ENCODE peak calls at places on chromosomes 11 and 22, in four cellular contexts. One of them, this sample, is unnamed. For H3K36me3, the result is how much of the 10 kb centered on the place peaks cover.

GRCh38 chr22:22895776-22896445 is 8.3 kb downstream of the IGLL5 start:
- DNase-seq in fibroblast of lung: no peak
- DNase-seq in ovary: no peak
- DNase-seq in SK-N-SH: no peak
- DNase-seq in this sample: no peak

GRCh38 chr22:48695251-48695650 is 1132.4 kb downstream of the BRD1 start:
- DNase-seq in fibroblast of lung: peak
- DNase-seq in ovary: no peak
- DNase-seq in SK-N-SH: no peak
- DNase-seq in this sample: no peak

GRCh38 chr11:58330861-58331260 is 28.0 kb downstream of the OR5B17 start:
- DNase-seq in fibroblast of lung: peak
- DNase-seq in ovary: no peak
- DNase-seq in SK-N-SH: no peak
- DNase-seq in this sample: peak

GRCh38 chr11:93288079-93288478 is 42.5 kb upstream of the DEUP1 start:
- DNase-seq in fibroblast of lung: no peak
- DNase-seq in ovary: no peak
- DNase-seq in SK-N-SH: no peak
- DNase-seq in this sample: no peak

GRCh38 chr11:13111813-13112130 is 102.7 kb downstream of the RASSF10 start:
- DNase-seq in fibroblast of lung: no peak
- DNase-seq in ovary: no peak
- DNase-seq in SK-N-SH: no peak
- DNase-seq in this sample: no peak

GRCh38 chr11:134626032-134626431 is 214.0 kb upstream of the B3GAT1 start:
- DNase-seq in fibroblast of lung: no peak
- DNase-seq in ovary: no peak
- DNase-seq in SK-N-SH: no peak
- DNase-seq in this sample: no peak

GRCh38 chr22:44003776-44004460 is 20.2 kb upstream of the PARVB start:
- DNase-seq in fibroblast of lung: no peak
- DNase-seq in ovary: no peak
- DNase-seq in SK-N-SH: no peak
- DNase-seq in this sample: no peak

GRCh38 chr11:100681064-100681502 is 6.0 kb upstream of the ARHGAP42 start:
- DNase-seq in fibroblast of lung: peak
- DNase-seq in ovary: no peak
- DNase-seq in SK-N-SH: no peak
- DNase-seq in this sample: peak

GRCh38 chr22:24496234-24496633 is 1.1 kb downstream of the UPB1 start:
- DNase-seq in fibroblast of lung: no peak
- DNase-seq in ovary: no peak
- DNase-seq in SK-N-SH: no peak
- DNase-seq in this sample: no peak

GRCh38 chr11:120925944-120926343 is 98.0 kb upstream of the TBCEL start:
- DNase-seq in fibroblast of lung: no peak
- DNase-seq in ovary: no peak
- DNase-seq in SK-N-SH: no peak
- DNase-seq in this sample: no peak

GRCh38 chr11:104772806-104773241 is 125.4 kb downstream of the CASP12 start:
- DNase-seq in fibroblast of lung: peak
- DNase-seq in ovary: no peak
- DNase-seq in SK-N-SH: peak
- DNase-seq in this sample: peak

GRCh38 chr22:23385301-23386244 is 194.5 kb downstream of the IGLL1 start:
- DNase-seq in fibroblast of lung: peak
- DNase-seq in ovary: peak
- DNase-seq in SK-N-SH: peak
- DNase-seq in this sample: peak

GRCh38 chr22:23272834-23273233 is 92.5 kb downstream of the BCR start:
- DNase-seq in fibroblast of lung: no peak
- DNase-seq in ovary: no peak
- DNase-seq in SK-N-SH: no peak
- DNase-seq in this sample: no peak

GRCh38 chr22:42623301-42623751 is 8.6 kb upstream of the POLDIP3 start:
- DNase-seq in fibroblast of lung: no peak
- DNase-seq in ovary: no peak
- DNase-seq in SK-N-SH: no peak
- DNase-seq in this sample: no peak

GRCh38 chr11:42311944-42312343 is 852.5 kb upstream of the LRRC4C start:
- DNase-seq in fibroblast of lung: no peak
- DNase-seq in ovary: no peak
- DNase-seq in SK-N-SH: no peak
- DNase-seq in this sample: no peak

GRCh38 chr22:42364641-42365336 is 67.4 kb downstream of the NFAM1 start:
- DNase-seq in fibroblast of lung: peak
- DNase-seq in ovary: no peak
- DNase-seq in SK-N-SH: peak
- DNase-seq in this sample: peak

GRCh38 chr11:116698080-116698479 is 74.7 kb downstream of the BUD13 start:
- DNase-seq in fibroblast of lung: no peak
- DNase-seq in ovary: no peak
- DNase-seq in SK-N-SH: no peak
- DNase-seq in this sample: no peak

GRCh38 chr22:29816980-29817379 is 21.1 kb downstream of the ASCC2 start:
- DNase-seq in fibroblast of lung: no peak
- DNase-seq in ovary: no peak
- DNase-seq in SK-N-SH: no peak
- DNase-seq in this sample: no peak

GRCh38 chr11:62548545-62549335 is 2.1 kb upstream of the AHNAK start:
- DNase-seq in fibroblast of lung: peak
- DNase-seq in ovary: no peak
- DNase-seq in SK-N-SH: no peak
- DNase-seq in this sample: no peak
- H3K27ac ChIP-seq in fibroblast of lung: no peak
- H3K27ac ChIP-seq in ovary: peak
- H3K27ac ChIP-seq in SK-N-SH: no peak
- H3K27ac ChIP-seq in this sample: no peak

GRCh38 chr11:117908261-117908895 is 20.8 kb downstream of the TMPRSS13 start:
- DNase-seq in fibroblast of lung: no peak
- DNase-seq in ovary: no peak
- DNase-seq in SK-N-SH: peak
- DNase-seq in this sample: no peak

GRCh38 chr11:117908959-117909610 is 20.1 kb downstream of the TMPRSS13 start:
- DNase-seq in fibroblast of lung: no peak
- DNase-seq in ovary: no peak
- DNase-seq in SK-N-SH: peak
- DNase-seq in this sample: no peak

GRCh38 chr11:117907276-117908110 is 21.7 kb downstream of the TMPRSS13 start:
- DNase-seq in fibroblast of lung: peak
- DNase-seq in ovary: peak
- DNase-seq in SK-N-SH: peak
- DNase-seq in this sample: peak

GRCh38 chr11:117905524-117905923 is 23.7 kb downstream of the TMPRSS13 start:
- DNase-seq in fibroblast of lung: no peak
- DNase-seq in ovary: no peak
- DNase-seq in SK-N-SH: no peak
- DNase-seq in this sample: no peak

GRCh38 chr11:117906710-117907109 is 22.5 kb downstream of the TMPRSS13 start:
- DNase-seq in fibroblast of lung: no peak
- DNase-seq in ovary: no peak
- DNase-seq in SK-N-SH: no peak
- DNase-seq in this sample: no peak
- TF ChIP-seq CTCF in fibroblast of lung: no peak
- TF ChIP-seq CTCF in ovary: no peak
- TF ChIP-seq CTCF in SK-N-SH: no peak
- TF ChIP-seq CTCF in this sample: no peak

GRCh38 chr11:67233584-67234190 is 32.6 kb upstream of the GRK2 start:
- DNase-seq in fibroblast of lung: no peak
- DNase-seq in ovary: no peak
- DNase-seq in SK-N-SH: no peak
- DNase-seq in this sample: no peak

GRCh38 chr11:67230406-67230805 is 35.9 kb upstream of the GRK2 start:
- DNase-seq in fibroblast of lung: no peak
- DNase-seq in ovary: no peak
- DNase-seq in SK-N-SH: no peak
- DNase-seq in this sample: no peak

DNA sequence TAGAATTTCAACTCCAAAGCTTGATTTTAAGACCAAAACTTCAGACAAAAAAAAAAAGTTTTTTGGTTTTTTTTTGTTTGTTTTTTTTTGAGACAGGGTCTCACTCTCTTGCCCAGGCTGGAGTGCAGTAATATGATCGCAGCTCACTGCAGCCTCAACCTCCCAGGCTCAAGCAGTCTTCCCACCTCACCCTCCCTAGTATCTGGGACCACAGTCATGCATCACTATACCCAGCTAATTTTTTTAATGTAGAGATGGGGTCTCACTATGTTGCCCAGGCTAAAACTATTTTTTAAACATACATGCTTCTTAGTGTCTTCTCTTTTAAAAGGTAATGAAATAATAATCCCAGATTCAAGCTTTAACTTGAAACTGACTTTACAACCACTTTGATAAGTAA is 35.4 kb upstream of the GRK2 start:
- DNase-seq in fibroblast of lung: no peak
- DNase-seq in ovary: no peak
- DNase-seq in SK-N-SH: no peak
- DNase-seq in this sample: no peak
- H3K36me3 ChIP-seq in fibroblast of lung: under half
- H3K36me3 ChIP-seq in ovary: under half
- H3K36me3 ChIP-seq in SK-N-SH: half or more
- H3K36me3 ChIP-seq in this sample: under half

DNA sequence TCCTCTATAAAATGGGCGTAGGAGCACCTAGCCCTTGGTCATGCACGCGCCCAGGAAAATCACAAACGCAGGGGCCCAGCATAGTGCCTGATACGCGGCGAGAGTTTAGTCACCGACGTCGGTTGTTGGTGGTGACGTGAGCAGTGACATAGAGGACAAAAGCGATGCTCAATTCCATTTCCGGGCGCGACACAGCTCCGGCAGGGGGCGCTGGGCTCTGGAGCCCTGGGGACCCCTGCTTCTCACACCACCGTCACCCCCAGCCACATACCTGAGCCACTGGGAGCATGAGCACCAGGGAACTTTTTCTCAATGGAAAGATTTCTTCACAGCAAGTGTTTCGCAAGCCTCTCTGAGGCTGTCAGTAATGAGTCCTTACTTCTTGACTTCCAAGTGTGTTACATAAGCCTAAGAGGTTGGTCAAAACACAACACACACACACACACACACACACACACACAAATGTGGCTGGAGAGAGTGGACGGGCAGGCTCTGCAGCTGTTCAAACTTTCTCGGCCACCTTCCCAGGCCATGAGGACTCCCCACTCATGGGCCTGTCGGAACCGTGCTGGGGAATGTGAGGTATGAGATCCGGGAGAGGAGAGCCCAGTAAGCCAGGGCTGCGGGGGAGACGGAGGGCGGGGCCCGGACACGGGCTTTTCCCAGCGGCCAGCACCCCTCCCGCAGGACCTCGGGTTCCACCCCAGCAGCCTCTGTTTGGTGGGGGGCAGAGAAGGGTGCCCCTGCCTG is 36.9 kb upstream of the LINC01488 start:
- DNase-seq in fibroblast of lung: peak
- DNase-seq in ovary: no peak
- DNase-seq in SK-N-SH: no peak
- DNase-seq in this sample: peak
- H3K27ac ChIP-seq in fibroblast of lung: peak
- H3K27ac ChIP-seq in ovary: no peak
- H3K27ac ChIP-seq in SK-N-SH: peak
- H3K27ac ChIP-seq in this sample: no peak

This sample was measured in cardiac muscle cell.